ENCODE peak calls at places on chromosomes 13 and 19, in five cellular contexts. One of them, this sample, is unnamed. For H3K36me3, the result is how much of the 10 kb centered on the place peaks cover.

GRCh38 chr19:19514215-19514633 is 1.1 kb downstream of the TSSK6 start:
- DNase-seq in fibroblast of lung: peak
- DNase-seq in body of pancreas: peak
- DNase-seq in heart right ventricle: peak
- DNase-seq in K562: no peak
- DNase-seq in this sample: no peak

GRCh38 chr13:35474551-35474950 is 1.9 kb downstream of the MAB21L1 start:
- DNase-seq in fibroblast of lung: peak
- DNase-seq in body of pancreas: no peak
- DNase-seq in K562: no peak
- DNase-seq in heart right ventricle: no peak
- DNase-seq in this sample: peak

GRCh38 chr13:45108716-45109706 is 11.3 kb upstream of the GTF2F2 start:
- DNase-seq in fibroblast of lung: peak
- DNase-seq in K562: no peak
- DNase-seq in body of pancreas: no peak
- DNase-seq in heart right ventricle: no peak
- DNase-seq in this sample: peak

GRCh38 chr13:98781905-98782304 is 29.4 kb upstream of the SLC15A1 start:
- DNase-seq in K562: no peak
- DNase-seq in fibroblast of lung: no peak
- DNase-seq in heart right ventricle: no peak
- DNase-seq in body of pancreas: no peak
- DNase-seq in this sample: no peak

GRCh38 chr13:114203536-114203935 is 24.5 kb downstream of the CFAP97D2 start:
- DNase-seq in heart right ventricle: no peak
- DNase-seq in body of pancreas: no peak
- DNase-seq in K562: no peak
- DNase-seq in fibroblast of lung: no peak
- DNase-seq in this sample: no peak

GRCh38 chr13:28394422-28394821 is 100.5 kb downstream of the FLT1 start:
- DNase-seq in body of pancreas: no peak
- DNase-seq in K562: no peak
- DNase-seq in heart right ventricle: no peak
- DNase-seq in fibroblast of lung: no peak
- DNase-seq in this sample: no peak

GRCh38 chr19:2636897-2637683 is 65.4 kb downstream of the GNG7 start:
- DNase-seq in fibroblast of lung: peak
- DNase-seq in heart right ventricle: peak
- DNase-seq in body of pancreas: peak
- DNase-seq in K562: peak
- DNase-seq in this sample: peak

GRCh38 chr19:7912697-7913564 is 1.7 kb upstream of the TGFBR3L start:
- DNase-seq in fibroblast of lung: no peak
- DNase-seq in body of pancreas: no peak
- DNase-seq in K562: no peak
- DNase-seq in heart right ventricle: no peak
- DNase-seq in this sample: no peak

GRCh38 chr13:30337061-30337601 is 29.8 kb upstream of the KATNAL1 start:
- DNase-seq in body of pancreas: no peak
- DNase-seq in K562: no peak
- DNase-seq in fibroblast of lung: no peak
- DNase-seq in heart right ventricle: no peak
- DNase-seq in this sample: no peak

GRCh38 chr13:68345963-68346362 is 1115.8 kb upstream of the PCDH9 start:
- DNase-seq in body of pancreas: no peak
- DNase-seq in K562: no peak
- DNase-seq in heart right ventricle: no peak
- DNase-seq in fibroblast of lung: no peak
- DNase-seq in this sample: no peak

GRCh38 chr19:31223805-31224534 is 125.3 kb downstream of the TSHZ3 start:
- DNase-seq in fibroblast of lung: peak
- DNase-seq in body of pancreas: no peak
- DNase-seq in heart right ventricle: no peak
- DNase-seq in K562: no peak
- DNase-seq in this sample: no peak

GRCh38 chr13:30002577-30002976 is 152.2 kb upstream of the UBL3 start:
- DNase-seq in fibroblast of lung: peak
- DNase-seq in body of pancreas: no peak
- DNase-seq in K562: no peak
- DNase-seq in heart right ventricle: no peak
- DNase-seq in this sample: no peak

GRCh38 chr13:21074601-21075302 is 13.4 kb upstream of the LATS2 start:
- DNase-seq in fibroblast of lung: peak
- DNase-seq in body of pancreas: no peak
- DNase-seq in K562: no peak
- DNase-seq in heart right ventricle: no peak
- DNase-seq in this sample: peak

GRCh38 chr13:60583911-60584753 is 187.1 kb downstream of the TDRD3 start:
- DNase-seq in fibroblast of lung: peak
- DNase-seq in heart right ventricle: no peak
- DNase-seq in K562: peak
- DNase-seq in body of pancreas: no peak
- DNase-seq in this sample: peak

GRCh38 chr19:39355253-39355652 is 13.0 kb downstream of the SAMD4B start:
- DNase-seq in K562: no peak
- DNase-seq in body of pancreas: no peak
- DNase-seq in heart right ventricle: no peak
- DNase-seq in fibroblast of lung: no peak
- DNase-seq in this sample: no peak

GRCh38 chr19:39356073-39356472 is 13.9 kb downstream of the SAMD4B start:
- DNase-seq in heart right ventricle: no peak
- DNase-seq in body of pancreas: no peak
- DNase-seq in K562: no peak
- DNase-seq in fibroblast of lung: no peak
- DNase-seq in this sample: no peak

GRCh38 chr19:39360599-39360998 is 18.4 kb downstream of the SAMD4B start:
- DNase-seq in heart right ventricle: no peak
- DNase-seq in fibroblast of lung: peak
- DNase-seq in body of pancreas: no peak
- DNase-seq in K562: no peak
- DNase-seq in this sample: no peak

GRCh38 chr19:39356647-39357046 is 14.4 kb downstream of the SAMD4B start:
- DNase-seq in fibroblast of lung: no peak
- DNase-seq in heart right ventricle: no peak
- DNase-seq in body of pancreas: no peak
- DNase-seq in K562: peak
- DNase-seq in this sample: peak

GRCh38 chr19:39359026-39359425 is 16.8 kb downstream of the SAMD4B start:
- DNase-seq in K562: no peak
- DNase-seq in heart right ventricle: no peak
- DNase-seq in fibroblast of lung: no peak
- DNase-seq in body of pancreas: no peak
- DNase-seq in this sample: no peak
- H3K36me3 ChIP-seq in K562: half or more
- H3K36me3 ChIP-seq in heart right ventricle: half or more
- H3K36me3 ChIP-seq in fibroblast of lung: under half
- H3K36me3 ChIP-seq in body of pancreas: under half
- H3K36me3 ChIP-seq in this sample: under half

GRCh38 chr13:95247857-95248256 is 53.4 kb downstream of the ABCC4 start:
- DNase-seq in heart right ventricle: no peak
- DNase-seq in K562: peak
- DNase-seq in body of pancreas: no peak
- DNase-seq in fibroblast of lung: no peak
- DNase-seq in this sample: no peak
- H3K36me3 ChIP-seq in heart right ventricle: under half
- H3K36me3 ChIP-seq in K562: under half
- H3K36me3 ChIP-seq in body of pancreas: under half
- H3K36me3 ChIP-seq in fibroblast of lung: under half
- H3K36me3 ChIP-seq in this sample: under half

GRCh38 chr13:33859691-33860303 is 41.8 kb downstream of the RFC3 start:
- DNase-seq in heart right ventricle: no peak
- DNase-seq in K562: no peak
- DNase-seq in body of pancreas: no peak
- DNase-seq in fibroblast of lung: peak
- DNase-seq in this sample: no peak

GRCh38 chr13:33863390-33863789 is 45.4 kb downstream of the RFC3 start:
- DNase-seq in fibroblast of lung: no peak
- DNase-seq in body of pancreas: no peak
- DNase-seq in heart right ventricle: no peak
- DNase-seq in K562: no peak
- DNase-seq in this sample: no peak

GRCh38 chr13:33865945-33866344 is 48.0 kb downstream of the RFC3 start:
- DNase-seq in fibroblast of lung: no peak
- DNase-seq in heart right ventricle: no peak
- DNase-seq in body of pancreas: no peak
- DNase-seq in K562: no peak
- DNase-seq in this sample: no peak

GRCh38 chr13:33867472-33867871 is 49.5 kb downstream of the RFC3 start:
- DNase-seq in fibroblast of lung: no peak
- DNase-seq in body of pancreas: no peak
- DNase-seq in heart right ventricle: no peak
- DNase-seq in K562: peak
- DNase-seq in this sample: no peak

DNA sequence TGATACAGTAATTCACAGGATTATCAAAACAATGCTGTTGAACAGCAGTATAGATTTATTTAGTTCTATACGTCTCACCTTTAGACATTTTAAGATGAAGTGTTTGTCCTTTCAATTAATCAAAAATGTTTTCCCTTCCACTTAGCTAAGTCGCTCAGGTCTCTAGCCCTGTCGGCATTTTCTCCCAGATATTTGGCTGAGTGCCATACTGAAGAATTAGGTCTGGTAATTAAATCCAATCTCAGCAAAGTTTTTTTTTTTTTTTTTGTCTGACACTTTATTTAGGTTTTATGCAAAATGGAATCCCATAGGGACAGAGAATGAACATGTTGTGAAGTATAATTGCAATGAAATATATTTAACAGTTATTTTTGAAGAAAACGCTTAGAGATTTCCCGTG is 44.1 kb downstream of the RFC3 start:
- DNase-seq in body of pancreas: no peak
- DNase-seq in heart right ventricle: no peak
- DNase-seq in fibroblast of lung: no peak
- DNase-seq in K562: no peak
- DNase-seq in this sample: no peak
- H3K36me3 ChIP-seq in body of pancreas: under half
- H3K36me3 ChIP-seq in heart right ventricle: under half
- H3K36me3 ChIP-seq in fibroblast of lung: under half
- H3K36me3 ChIP-seq in K562: under half
- H3K36me3 ChIP-seq in this sample: under half

GRCh38 chr19:55389386-55390317 is 3.9 kb downstream of the RPL28 start:
- DNase-seq in body of pancreas: no peak
- DNase-seq in heart right ventricle: no peak
- DNase-seq in K562: no peak
- DNase-seq in fibroblast of lung: no peak
- DNase-seq in this sample: peak
- H3K36me3 ChIP-seq in body of pancreas: under half
- H3K36me3 ChIP-seq in heart right ventricle: half or more
- H3K36me3 ChIP-seq in K562: half or more
- H3K36me3 ChIP-seq in fibroblast of lung: under half
- H3K36me3 ChIP-seq in this sample: under half

GRCh38 chr13:75721307-75721706 is 85.2 kb downstream of the LMO7 start:
- DNase-seq in heart right ventricle: no peak
- DNase-seq in body of pancreas: no peak
- DNase-seq in fibroblast of lung: no peak
- DNase-seq in K562: no peak
- DNase-seq in this sample: no peak
- H3K36me3 ChIP-seq in heart right ventricle: under half
- H3K36me3 ChIP-seq in body of pancreas: under half
- H3K36me3 ChIP-seq in fibroblast of lung: under half
- H3K36me3 ChIP-seq in K562: under half
- H3K36me3 ChIP-seq in this sample: under half

GRCh38 chr19:42169486-42169885 is 37.2 kb upstream of the POU2F2 start:
- DNase-seq in heart right ventricle: no peak
- DNase-seq in fibroblast of lung: no peak
- DNase-seq in body of pancreas: no peak
- DNase-seq in K562: no peak
- DNase-seq in this sample: no peak

GRCh38 chr19:42172261-42172660 is 40.0 kb upstream of the POU2F2 start:
- DNase-seq in fibroblast of lung: no peak
- DNase-seq in heart right ventricle: no peak
- DNase-seq in K562: no peak
- DNase-seq in body of pancreas: no peak
- DNase-seq in this sample: no peak

GRCh38 chr19:42168206-42168605 is 36.0 kb upstream of the POU2F2 start:
- DNase-seq in body of pancreas: no peak
- DNase-seq in K562: no peak
- DNase-seq in heart right ventricle: no peak
- DNase-seq in fibroblast of lung: no peak
- DNase-seq in this sample: no peak

GRCh38 chr19:42170715-42171114 is 38.5 kb upstream of the POU2F2 start:
- DNase-seq in body of pancreas: no peak
- DNase-seq in heart right ventricle: no peak
- DNase-seq in fibroblast of lung: no peak
- DNase-seq in K562: no peak
- DNase-seq in this sample: no peak

GRCh38 chr19:42170052-42170451 is 37.8 kb upstream of the POU2F2 start:
- DNase-seq in fibroblast of lung: no peak
- DNase-seq in heart right ventricle: no peak
- DNase-seq in K562: no peak
- DNase-seq in body of pancreas: no peak
- DNase-seq in this sample: no peak
- H3K36me3 ChIP-seq in fibroblast of lung: under half
- H3K36me3 ChIP-seq in heart right ventricle: under half
- H3K36me3 ChIP-seq in K562: under half
- H3K36me3 ChIP-seq in body of pancreas: under half
- H3K36me3 ChIP-seq in this sample: under half

DNA sequence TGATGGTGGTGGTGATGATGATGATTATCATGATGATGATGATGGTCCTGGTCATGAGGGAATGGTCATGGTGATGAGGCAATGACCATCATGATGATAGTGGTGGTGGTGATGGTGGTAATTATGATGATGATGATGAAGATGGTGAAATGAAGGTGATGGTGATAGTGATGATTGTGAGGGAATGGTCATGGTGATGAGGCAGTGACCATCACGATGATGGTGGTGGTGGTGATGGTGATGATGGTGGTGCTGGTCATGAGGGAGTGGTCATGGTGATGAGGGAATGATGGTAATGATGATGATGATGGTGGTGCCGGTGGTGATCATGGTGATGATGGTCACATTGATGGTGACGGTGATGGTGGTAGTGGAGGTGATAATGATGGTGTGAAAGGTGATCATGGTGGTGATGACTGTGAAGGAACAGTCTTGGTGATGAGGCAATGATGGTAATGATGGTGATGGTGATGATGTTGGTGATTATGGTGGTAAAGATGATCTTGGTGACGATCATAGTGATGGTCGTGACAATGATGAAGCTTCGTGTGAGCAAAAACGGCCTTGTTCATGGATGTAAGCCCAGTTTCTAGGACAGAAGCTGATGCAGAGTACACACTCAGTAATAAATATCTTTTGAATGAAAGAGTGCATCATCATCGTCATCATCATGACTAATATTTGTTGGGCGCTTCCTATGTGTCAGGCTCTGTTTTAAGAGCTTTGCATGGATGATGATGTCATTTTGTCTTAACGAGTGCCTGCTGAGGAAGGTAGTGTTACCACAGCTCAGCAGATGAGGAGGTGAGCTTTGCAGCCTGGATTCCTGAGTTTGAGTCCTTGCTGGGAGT is 17.2 kb downstream of the SBK2 start:
- DNase-seq in fibroblast of lung: peak
- DNase-seq in body of pancreas: no peak
- DNase-seq in heart right ventricle: no peak
- DNase-seq in K562: no peak
- DNase-seq in this sample: no peak
- H3K36me3 ChIP-seq in fibroblast of lung: under half
- H3K36me3 ChIP-seq in body of pancreas: under half
- H3K36me3 ChIP-seq in heart right ventricle: under half
- H3K36me3 ChIP-seq in K562: under half
- H3K36me3 ChIP-seq in this sample: under half

GRCh38 chr19:9155591-9155990 is 15.4 kb downstream of the ZNF317 start:
- DNase-seq in fibroblast of lung: no peak
- DNase-seq in body of pancreas: no peak
- DNase-seq in K562: no peak
- DNase-seq in heart right ventricle: no peak
- DNase-seq in this sample: no peak
- H3K36me3 ChIP-seq in fibroblast of lung: under half
- H3K36me3 ChIP-seq in body of pancreas: under half
- H3K36me3 ChIP-seq in K562: half or more
- H3K36me3 ChIP-seq in heart right ventricle: half or more
- H3K36me3 ChIP-seq in this sample: under half

This sample was measured in H7.